ENCODE peak calls at places on chromosomes 6 and 20, in four cellular contexts. One of them, this sample, is unnamed.

GRCh38 chr6:84432616-84433015 is 205.2 kb upstream of the CEP162 start:
- DNase-seq in neural progenitor cell: no peak
- DNase-seq in PC-3: no peak
- DNase-seq in HL-60: no peak
- DNase-seq in this sample: no peak

GRCh38 chr6:2970753-2971419 is 481 bp downstream of the SERPINB6 start:
- DNase-seq in neural progenitor cell: peak
- DNase-seq in PC-3: peak
- DNase-seq in HL-60: peak
- DNase-seq in this sample: no peak

GRCh38 chr6:166167258-166167731 is 356 bp downstream of the TBXT start:
- DNase-seq in HL-60: no peak
- DNase-seq in PC-3: no peak
- DNase-seq in neural progenitor cell: peak
- DNase-seq in this sample: no peak

GRCh38 chr6:158536084-158536890 is 23.6 kb upstream of the TMEM181 start:
- DNase-seq in HL-60: no peak
- DNase-seq in neural progenitor cell: peak
- DNase-seq in PC-3: peak
- DNase-seq in this sample: peak

GRCh38 chr6:46015119-46015968 is at the start of gene CLIC5:
- DNase-seq in HL-60: no peak
- DNase-seq in PC-3: no peak
- DNase-seq in neural progenitor cell: peak
- DNase-seq in this sample: peak

GRCh38 chr6:16929814-16930213 is 168.6 kb upstream of the ATXN1 start:
- DNase-seq in HL-60: no peak
- DNase-seq in neural progenitor cell: no peak
- DNase-seq in PC-3: peak
- DNase-seq in this sample: no peak

GRCh38 chr20:48827880-48828733 is at the start of gene PREX1:
- DNase-seq in HL-60: peak
- DNase-seq in neural progenitor cell: peak
- DNase-seq in PC-3: peak
- DNase-seq in this sample: peak

GRCh38 chr6:122753688-122754056 is 25.8 kb upstream of the FABP7 start:
- DNase-seq in PC-3: no peak
- DNase-seq in HL-60: no peak
- DNase-seq in neural progenitor cell: no peak
- DNase-seq in this sample: peak

GRCh38 chr6:157831424-157832249 is 8.6 kb downstream of the SNX9 start:
- DNase-seq in neural progenitor cell: peak
- DNase-seq in PC-3: no peak
- DNase-seq in HL-60: no peak
- DNase-seq in this sample: no peak

GRCh38 chr6:117908246-117909107 is 1.4 kb downstream of the SLC35F1 start:
- DNase-seq in HL-60: no peak
- DNase-seq in PC-3: no peak
- DNase-seq in neural progenitor cell: peak
- DNase-seq in this sample: no peak

GRCh38 chr6:20657274-20657800 is 123.1 kb downstream of the CDKAL1 start:
- DNase-seq in neural progenitor cell: no peak
- DNase-seq in PC-3: no peak
- DNase-seq in HL-60: no peak
- DNase-seq in this sample: no peak

GRCh38 chr6:34487536-34487935 is 21.7 kb downstream of the PACSIN1 start:
- DNase-seq in HL-60: no peak
- DNase-seq in neural progenitor cell: no peak
- DNase-seq in PC-3: no peak
- DNase-seq in this sample: no peak

GRCh38 chr6:54192993-54193392 is 81.8 kb downstream of the MLIP start:
- DNase-seq in PC-3: no peak
- DNase-seq in HL-60: no peak
- DNase-seq in neural progenitor cell: no peak
- DNase-seq in this sample: no peak

GRCh38 chr6:125753218-125753936 is 3.9 kb downstream of the HEY2 start:
- DNase-seq in PC-3: peak
- DNase-seq in HL-60: no peak
- DNase-seq in neural progenitor cell: peak
- DNase-seq in this sample: peak

GRCh38 chr6:110590821-110591351 is 114.5 kb upstream of the SLC22A16 start:
- DNase-seq in HL-60: no peak
- DNase-seq in neural progenitor cell: no peak
- DNase-seq in PC-3: no peak
- DNase-seq in this sample: no peak

GRCh38 chr6:112988748-112989147 is 641.6 kb downstream of the RFPL4B start:
- DNase-seq in PC-3: no peak
- DNase-seq in neural progenitor cell: no peak
- DNase-seq in HL-60: no peak
- DNase-seq in this sample: no peak

GRCh38 chr20:258963-259362 is 1.4 kb downstream of the DEFB132 start:
- DNase-seq in neural progenitor cell: no peak
- DNase-seq in PC-3: peak
- DNase-seq in HL-60: no peak
- DNase-seq in this sample: peak

GRCh38 chr20:46317685-46318177 is 9.4 kb upstream of the CDH22 start:
- DNase-seq in PC-3: no peak
- DNase-seq in HL-60: no peak
- DNase-seq in neural progenitor cell: no peak
- DNase-seq in this sample: no peak

GRCh38 chr20:10648651-10649050 is 25.1 kb downstream of the JAG1 start:
- DNase-seq in HL-60: no peak
- DNase-seq in neural progenitor cell: no peak
- DNase-seq in PC-3: no peak
- DNase-seq in this sample: no peak

GRCh38 chr6:8589941-8590676 is 154.8 kb upstream of the SLC35B3 start:
- DNase-seq in neural progenitor cell: peak
- DNase-seq in HL-60: no peak
- DNase-seq in PC-3: peak
- DNase-seq in this sample: no peak

GRCh38 chr6:21240709-21241108 is 352.8 kb upstream of the SOX4 start:
- DNase-seq in HL-60: no peak
- DNase-seq in PC-3: no peak
- DNase-seq in neural progenitor cell: no peak
- DNase-seq in this sample: no peak

GRCh38 chr20:34526466-34526865 is 10.2 kb downstream of the DYNLRB1 start:
- DNase-seq in neural progenitor cell: no peak
- DNase-seq in PC-3: no peak
- DNase-seq in HL-60: no peak
- DNase-seq in this sample: no peak

GRCh38 chr20:17456226-17456625 is 75.0 kb downstream of the BFSP1 start:
- DNase-seq in neural progenitor cell: no peak
- DNase-seq in HL-60: no peak
- DNase-seq in PC-3: no peak
- DNase-seq in this sample: no peak

GRCh38 chr6:8276148-8276547 is 159.2 kb downstream of the SLC35B3 start:
- DNase-seq in HL-60: no peak
- DNase-seq in PC-3: no peak
- DNase-seq in neural progenitor cell: no peak
- DNase-seq in this sample: no peak

GRCh38 chr6:108565893-108566292 is 5.2 kb downstream of the FOXO3 start:
- DNase-seq in HL-60: peak
- DNase-seq in PC-3: peak
- DNase-seq in neural progenitor cell: no peak
- DNase-seq in this sample: peak

GRCh38 chr6:165059032-165059431 is 250.4 kb downstream of the C6orf118 start:
- DNase-seq in PC-3: peak
- DNase-seq in neural progenitor cell: no peak
- DNase-seq in HL-60: no peak
- DNase-seq in this sample: no peak

GRCh38 chr6:11929451-11929850 is 82.7 kb upstream of the HIVEP1 start:
- DNase-seq in neural progenitor cell: no peak
- DNase-seq in PC-3: no peak
- DNase-seq in HL-60: no peak
- DNase-seq in this sample: no peak
- H3K4me3 ChIP-seq in neural progenitor cell: no peak
- H3K4me3 ChIP-seq in PC-3: no peak
- H3K4me3 ChIP-seq in HL-60: no peak
- H3K4me3 ChIP-seq in this sample: no peak

GRCh38 chr20:44065401-44066340 is 121.3 kb downstream of the JPH2 start:
- DNase-seq in PC-3: no peak
- DNase-seq in HL-60: no peak
- DNase-seq in neural progenitor cell: no peak
- DNase-seq in this sample: no peak

GRCh38 chr20:44068311-44068710 is 118.7 kb downstream of the JPH2 start:
- DNase-seq in PC-3: no peak
- DNase-seq in HL-60: peak
- DNase-seq in neural progenitor cell: peak
- DNase-seq in this sample: no peak

GRCh38 chr20:44067650-44068081 is 119.3 kb downstream of the JPH2 start:
- DNase-seq in HL-60: no peak
- DNase-seq in PC-3: no peak
- DNase-seq in neural progenitor cell: no peak
- DNase-seq in this sample: no peak

GRCh38 chr20:44068780-44069191 is 118.2 kb downstream of the JPH2 start:
- DNase-seq in HL-60: peak
- DNase-seq in PC-3: no peak
- DNase-seq in neural progenitor cell: no peak
- DNase-seq in this sample: no peak

GRCh38 chr20:44066645-44067606 is 120.1 kb downstream of the JPH2 start:
- DNase-seq in neural progenitor cell: no peak
- DNase-seq in PC-3: no peak
- DNase-seq in HL-60: no peak
- DNase-seq in this sample: no peak
- H3K27ac ChIP-seq in neural progenitor cell: no peak
- H3K27ac ChIP-seq in PC-3: no peak
- H3K27ac ChIP-seq in HL-60: no peak
- H3K27ac ChIP-seq in this sample: no peak

DNA sequence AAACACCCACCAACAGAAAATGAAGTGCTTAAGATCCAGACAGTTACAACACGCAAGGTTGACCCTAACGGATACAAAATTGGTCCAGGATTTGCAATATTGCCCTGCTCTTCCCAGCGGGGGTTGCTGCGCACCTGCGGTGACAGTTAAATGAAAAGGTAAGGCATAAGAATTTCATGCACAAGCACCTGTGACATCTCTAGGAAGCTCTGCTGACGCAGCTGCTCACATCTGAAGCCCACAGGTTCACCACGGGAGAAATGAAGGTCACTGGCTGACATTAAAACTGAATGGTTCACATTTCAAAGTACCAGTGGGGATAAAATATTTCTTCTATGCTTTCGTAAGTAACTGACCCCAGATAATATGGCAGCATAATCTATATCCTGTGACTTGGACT is 689.3 kb upstream of the AGPAT4 start:
- DNase-seq in HL-60: no peak
- DNase-seq in PC-3: no peak
- DNase-seq in neural progenitor cell: no peak
- DNase-seq in this sample: no peak
- H3K4me3 ChIP-seq in HL-60: no peak
- H3K4me3 ChIP-seq in PC-3: no peak
- H3K4me3 ChIP-seq in neural progenitor cell: no peak
- H3K4me3 ChIP-seq in this sample: no peak

GRCh38 chr20:53852025-53852424 is 218.4 kb downstream of the BCAS1 start:
- DNase-seq in PC-3: peak
- DNase-seq in HL-60: no peak
- DNase-seq in neural progenitor cell: no peak
- DNase-seq in this sample: no peak
- H3K27ac ChIP-seq in PC-3: no peak
- H3K27ac ChIP-seq in HL-60: no peak
- H3K27ac ChIP-seq in neural progenitor cell: no peak
- H3K27ac ChIP-seq in this sample: no peak

GRCh38 chr6:47789553-47789952 is 7.7 kb downstream of the OPN5 start:
- DNase-seq in HL-60: no peak
- DNase-seq in neural progenitor cell: no peak
- DNase-seq in PC-3: peak
- DNase-seq in this sample: no peak

GRCh38 chr6:47792216-47792733 is 10.4 kb downstream of the OPN5 start:
- DNase-seq in PC-3: no peak
- DNase-seq in HL-60: no peak
- DNase-seq in neural progenitor cell: no peak
- DNase-seq in this sample: no peak

GRCh38 chr6:47787620-47788497 is 6.0 kb downstream of the OPN5 start:
- DNase-seq in neural progenitor cell: peak
- DNase-seq in PC-3: peak
- DNase-seq in HL-60: peak
- DNase-seq in this sample: peak

GRCh38 chr6:47785187-47785586 is 3.4 kb downstream of the OPN5 start:
- DNase-seq in HL-60: no peak
- DNase-seq in PC-3: no peak
- DNase-seq in neural progenitor cell: no peak
- DNase-seq in this sample: no peak

GRCh38 chr6:47788498-47788884 is 6.7 kb downstream of the OPN5 start:
- DNase-seq in HL-60: no peak
- DNase-seq in PC-3: no peak
- DNase-seq in neural progenitor cell: no peak
- DNase-seq in this sample: no peak
- H3K4me3 ChIP-seq in HL-60: no peak
- H3K4me3 ChIP-seq in PC-3: peak
- H3K4me3 ChIP-seq in neural progenitor cell: no peak
- H3K4me3 ChIP-seq in this sample: no peak

This sample was measured in small intestine.